ENCODE peak calls at places on chromosomes 5 and 9, in seven cellular contexts. O, W, M, E, K, F and Q are unnamed samples.

GRCh38 chr9:134054891-134055811 is 12.7 kb downstream of the BRD3 start:
- DNase-seq in K (no peak), E (no peak), W (no peak), F (no peak), M (no peak), O (peak), Q (no peak)

GRCh38 chr5:173152547-173152946 is 8.2 kb downstream of the BNIP1 start:
- DNase-seq in O (no peak), W (no peak), K (no peak), M (no peak), E (no peak), F (no peak), Q (no peak)

GRCh38 chr9:96031366-96031824 is 155.9 kb downstream of the ERCC6L2 start:
- DNase-seq in K (no peak), E (no peak), M (no peak), W (no peak), F (peak), O (no peak), Q (peak)

GRCh38 chr5:174210927-174211326 is 165.4 kb downstream of the NSG2 start:
- DNase-seq in K (no peak), W (no peak), F (no peak), M (no peak), E (no peak), O (no peak), Q (no peak)

GRCh38 chr5:20034717-20035116 is 46.7 kb upstream of the CDH18 start:
- DNase-seq in O (no peak), F (no peak), W (no peak), E (no peak), M (no peak), K (no peak), Q (no peak)

GRCh38 chr5:150513375-150514309 is 5.7 kb downstream of the NDST1 start:
- DNase-seq in E (no peak), O (no peak), K (no peak), W (no peak), M (no peak), F (no peak), Q (no peak)

GRCh38 chr5:173643964-173644363 is 27.5 kb upstream of the BOD1 start:
- DNase-seq in M (no peak), O (peak), E (no peak), F (no peak), K (no peak), W (peak), Q (no peak)

GRCh38 chr9:73573235-73573634 is 421.6 kb downstream of the ANXA1 start:
- DNase-seq in K (no peak), F (no peak), M (no peak), O (no peak), E (no peak), W (no peak), Q (no peak)

GRCh38 chr5:115321309-115321708 is 24.9 kb upstream of the CCDC112 start:
- DNase-seq in W (no peak), K (peak), F (no peak), O (no peak), E (no peak), M (no peak), Q (no peak)

GRCh38 chr9:77839459-77840140 is 191.5 kb upstream of the GNA14 start:
- DNase-seq in K (peak), E (no peak), O (no peak), W (no peak), M (peak), F (no peak), Q (no peak)

GRCh38 chr5:8730194-8730593 is 815.7 kb downstream of the SEMA5A start:
- DNase-seq in E (no peak), O (no peak), F (no peak), K (no peak), M (no peak), W (no peak), Q (no peak)

GRCh38 chr9:94593459-94594345 is at the start of gene FBP2:
- DNase-seq in O (no peak), E (no peak), F (no peak), K (no peak), M (peak), W (no peak), Q (no peak)

GRCh38 chr5:138832218-138832617 is 42.9 kb downstream of the LRRTM2 start:
- DNase-seq in F (no peak), K (no peak), E (no peak), W (no peak), M (no peak), O (no peak), Q (no peak)

GRCh38 chr9:18888241-18888794 is 144.7 kb downstream of the SAXO1 start:
- DNase-seq in K (no peak), O (no peak), E (no peak), M (no peak), F (no peak), W (no peak), Q (no peak)

GRCh38 chr9:92749071-92749933 is 15.3 kb downstream of the BICD2 start:
- DNase-seq in E (no peak), M (no peak), O (peak), K (no peak), F (no peak), W (no peak), Q (peak)

GRCh38 chr9:92759446-92759845 is 5.2 kb downstream of the BICD2 start:
- DNase-seq in K (no peak), O (no peak), E (no peak), M (no peak), W (no peak), F (no peak), Q (no peak)

GRCh38 chr9:92749934-92750315 is 14.7 kb downstream of the BICD2 start:
- DNase-seq in K (no peak), E (no peak), M (no peak), W (no peak), O (peak), F (no peak), Q (no peak)

GRCh38 chr9:92752812-92753404 is 11.7 kb downstream of the BICD2 start:
- DNase-seq in E (no peak), W (no peak), O (peak), K (no peak), M (peak), F (no peak), Q (no peak)

DNA sequence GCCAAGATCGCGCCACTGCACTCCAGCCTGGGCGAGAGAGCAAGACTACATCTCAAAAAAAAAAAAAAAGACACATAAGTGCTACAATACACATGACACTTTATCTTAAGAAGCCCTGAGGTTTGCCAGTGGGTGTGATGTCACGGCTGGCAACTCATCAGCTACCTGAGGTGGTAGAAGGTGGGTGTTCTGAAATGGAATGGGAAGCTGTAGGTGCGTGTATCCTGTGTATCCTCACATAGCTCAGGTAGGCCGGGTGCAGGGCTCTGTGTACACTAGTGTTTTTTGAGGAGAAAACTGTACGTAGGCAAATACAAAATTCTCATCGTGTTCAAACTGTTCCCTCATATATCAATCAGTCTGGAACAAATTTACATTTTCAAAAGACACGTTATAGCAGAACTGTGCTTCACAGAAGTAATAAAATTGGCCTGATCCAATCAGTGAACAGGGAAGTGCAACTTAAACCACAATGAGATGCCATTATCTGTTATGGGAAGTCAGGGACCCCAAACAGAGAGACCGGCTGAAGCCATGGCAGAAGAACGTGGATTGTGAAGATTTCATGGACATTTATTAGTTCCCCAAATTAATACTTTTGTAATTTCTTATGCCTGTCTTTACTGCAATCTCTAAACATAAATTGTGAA is 10.4 kb downstream of the BICD2 start:
- DNase-seq in E (no peak), F (no peak), K (no peak), W (no peak), M (no peak), O (peak), Q (no peak)
- H3K4me3 ChIP-seq in E (no peak), F (no peak), K (no peak), W (no peak), M (no peak), O (no peak), Q (no peak)

DNA sequence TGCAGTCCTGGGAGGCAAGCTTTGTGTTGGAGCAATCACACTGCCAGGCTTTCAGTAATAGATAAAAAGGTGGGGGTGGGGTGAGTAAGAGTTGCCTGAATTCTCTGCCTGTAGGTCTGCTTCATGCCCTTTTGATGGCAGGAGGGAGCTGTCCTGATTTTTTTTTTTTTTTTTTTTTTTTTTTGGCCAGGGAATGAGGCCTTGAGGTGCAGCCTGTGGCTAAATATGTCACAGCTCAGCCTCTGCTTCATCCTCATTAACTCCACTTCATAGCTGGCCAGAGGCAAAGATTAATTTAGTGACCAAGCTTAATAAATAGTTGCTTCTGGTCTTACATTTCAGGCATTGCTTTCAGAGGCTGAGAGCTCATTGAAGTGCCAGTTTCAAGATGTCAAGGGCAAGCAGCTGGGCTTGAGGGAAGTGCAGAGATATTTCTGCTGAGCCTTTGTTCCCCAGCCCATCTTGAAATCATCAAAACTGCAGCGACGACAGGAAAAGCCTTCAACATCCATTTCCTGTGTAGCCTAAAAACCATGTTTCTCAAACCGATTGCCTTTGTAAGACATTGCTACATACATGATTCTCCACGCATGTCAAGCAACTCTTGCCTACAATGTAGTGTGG is 134.7 kb downstream of the MACIR start:
- DNase-seq in W (peak), F (no peak), E (peak), O (peak), K (no peak), M (no peak), Q (no peak)
- TF ChIP-seq CTCF in W (peak), F (no peak), E (peak), O (peak), K (no peak), M (no peak), Q (no peak)

GRCh38 chr5:141384471-141385267 is 2.1 kb downstream of the PCDHGA7 start:
- DNase-seq in W (no peak), M (no peak), O (no peak), K (no peak), F (no peak), E (no peak), Q (no peak)
- H3K4me3 ChIP-seq in W (no peak), M (no peak), O (no peak), K (no peak), F (no peak), E (no peak), Q (no peak)

DNA sequence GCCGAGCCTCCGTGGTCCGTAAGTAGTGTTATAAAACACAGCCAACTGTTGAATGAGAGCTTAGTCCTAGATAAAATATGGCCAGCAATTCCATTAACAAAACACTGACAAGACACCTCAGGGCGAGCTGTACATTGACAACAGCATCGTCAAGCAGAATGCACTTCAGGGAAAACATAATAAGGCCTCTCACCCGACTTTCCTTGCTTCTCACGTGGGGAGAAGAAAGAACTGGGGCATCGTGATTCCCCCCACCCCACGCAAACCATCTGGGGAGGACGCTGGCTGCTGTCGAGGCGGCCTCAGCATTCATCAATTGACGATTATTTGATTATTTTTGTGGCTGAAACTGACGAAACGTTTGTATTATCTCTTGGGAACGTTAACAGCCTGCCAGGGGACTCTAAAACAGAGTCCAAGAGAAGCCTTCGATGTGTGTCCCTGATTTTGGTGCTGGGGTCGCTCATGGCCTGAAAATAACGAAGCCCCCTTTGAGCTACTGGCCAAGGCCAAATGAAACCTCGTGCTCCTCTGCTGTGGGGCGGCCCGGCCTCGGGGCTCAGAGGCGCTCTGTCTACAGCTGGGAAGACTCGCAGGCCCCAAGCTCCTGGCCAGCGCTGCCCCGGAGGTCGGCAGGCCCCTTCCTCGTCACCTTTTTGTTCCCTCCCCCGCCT is 464 bp downstream of the GDF9 start:
- DNase-seq in K (no peak), W (no peak), O (no peak), M (no peak), F (no peak), E (no peak), Q (no peak)
- TF ChIP-seq CTCF in K (no peak), W (no peak), O (no peak), M (no peak), F (no peak), E (no peak), Q (no peak)